ENCODE peak calls at places on chromosomes 1 and 21, in nine cellular contexts. One of them, this sample, is unnamed.

GRCh38 chr1:31646259-31646960 is 1.7 kb upstream of the PEF1 start:
- DNase-seq in adrenal gland: no peak
- DNase-seq in upper lobe of right lung: no peak
- DNase-seq in stomach: no peak
- DNase-seq in cardiac muscle cell: no peak
- DNase-seq in testis: no peak
- DNase-seq in body of pancreas: no peak
- DNase-seq in prostate gland: no peak
- DNase-seq in tibial nerve: no peak
- DNase-seq in this sample: no peak

GRCh38 chr1:181356505-181357340 is 126.6 kb upstream of the CACNA1E start:
- DNase-seq in upper lobe of right lung: no peak
- DNase-seq in adrenal gland: no peak
- DNase-seq in testis: peak; percentile 27
- DNase-seq in stomach: no peak
- DNase-seq in tibial nerve: no peak
- DNase-seq in body of pancreas: no peak
- DNase-seq in prostate gland: no peak
- DNase-seq in cardiac muscle cell: no peak
- DNase-seq in this sample: no peak

GRCh38 chr1:61337037-61337436 is 254.7 kb downstream of the NFIA start:
- DNase-seq in upper lobe of right lung: no peak
- DNase-seq in stomach: no peak
- DNase-seq in prostate gland: no peak
- DNase-seq in tibial nerve: no peak
- DNase-seq in adrenal gland: no peak
- DNase-seq in cardiac muscle cell: peak; percentile 16
- DNase-seq in body of pancreas: no peak
- DNase-seq in testis: no peak
- DNase-seq in this sample: no peak

GRCh38 chr21:38850277-38850951 is 44.7 kb downstream of the ETS2 start:
- DNase-seq in tibial nerve: no peak
- DNase-seq in adrenal gland: no peak
- DNase-seq in upper lobe of right lung: no peak
- DNase-seq in stomach: no peak
- DNase-seq in testis: no peak
- DNase-seq in body of pancreas: no peak
- DNase-seq in cardiac muscle cell: no peak
- DNase-seq in prostate gland: no peak
- DNase-seq in this sample: no peak

GRCh38 chr1:1554926-1555915 is 14.8 kb upstream of the TMEM240 start:
- DNase-seq in tibial nerve: no peak
- DNase-seq in stomach: no peak
- DNase-seq in body of pancreas: no peak
- DNase-seq in testis: no peak
- DNase-seq in upper lobe of right lung: no peak
- DNase-seq in cardiac muscle cell: peak; percentile 77
- DNase-seq in adrenal gland: peak; percentile 89
- DNase-seq in prostate gland: no peak
- DNase-seq in this sample: no peak

GRCh38 chr1:18580087-18580486 is 50.6 kb upstream of the PAX7 start:
- DNase-seq in prostate gland: no peak
- DNase-seq in body of pancreas: no peak
- DNase-seq in testis: no peak
- DNase-seq in adrenal gland: no peak
- DNase-seq in tibial nerve: no peak
- DNase-seq in cardiac muscle cell: no peak
- DNase-seq in upper lobe of right lung: no peak
- DNase-seq in stomach: no peak
- DNase-seq in this sample: no peak

GRCh38 chr21:39564200-39564599 is 48.5 kb upstream of the B3GALT5 start:
- DNase-seq in testis: no peak
- DNase-seq in upper lobe of right lung: no peak
- DNase-seq in cardiac muscle cell: no peak
- DNase-seq in tibial nerve: no peak
- DNase-seq in stomach: peak; percentile 72
- DNase-seq in prostate gland: no peak
- DNase-seq in adrenal gland: peak; percentile 51
- DNase-seq in body of pancreas: peak; percentile 75
- DNase-seq in this sample: no peak

GRCh38 chr1:21921100-21921875 is 15.8 kb downstream of the HSPG2 start:
- DNase-seq in testis: no peak
- DNase-seq in body of pancreas: no peak
- DNase-seq in stomach: peak; percentile 49
- DNase-seq in tibial nerve: no peak
- DNase-seq in upper lobe of right lung: no peak
- DNase-seq in adrenal gland: peak; percentile 79
- DNase-seq in prostate gland: no peak
- DNase-seq in cardiac muscle cell: no peak
- DNase-seq in this sample: no peak

GRCh38 chr1:44076093-44076492 is 42.5 kb upstream of the KLF17 start:
- DNase-seq in prostate gland: no peak
- DNase-seq in stomach: no peak
- DNase-seq in testis: no peak
- DNase-seq in adrenal gland: no peak
- DNase-seq in cardiac muscle cell: peak; percentile 73
- DNase-seq in body of pancreas: no peak
- DNase-seq in tibial nerve: no peak
- DNase-seq in upper lobe of right lung: no peak
- DNase-seq in this sample: no peak

GRCh38 chr1:1353389-1354151 is 4.4 kb upstream of the DVL1 start:
- DNase-seq in tibial nerve: no peak
- DNase-seq in body of pancreas: no peak
- DNase-seq in upper lobe of right lung: no peak
- DNase-seq in adrenal gland: no peak
- DNase-seq in prostate gland: no peak
- DNase-seq in cardiac muscle cell: no peak
- DNase-seq in testis: no peak
- DNase-seq in stomach: no peak
- DNase-seq in this sample: no peak

GRCh38 chr1:11180342-11180744 is 8.8 kb upstream of the ANGPTL7 start:
- DNase-seq in stomach: no peak
- DNase-seq in tibial nerve: no peak
- DNase-seq in prostate gland: no peak
- DNase-seq in cardiac muscle cell: peak; percentile 53
- DNase-seq in testis: no peak
- DNase-seq in body of pancreas: no peak
- DNase-seq in adrenal gland: no peak
- DNase-seq in upper lobe of right lung: no peak
- DNase-seq in this sample: no peak

DNA sequence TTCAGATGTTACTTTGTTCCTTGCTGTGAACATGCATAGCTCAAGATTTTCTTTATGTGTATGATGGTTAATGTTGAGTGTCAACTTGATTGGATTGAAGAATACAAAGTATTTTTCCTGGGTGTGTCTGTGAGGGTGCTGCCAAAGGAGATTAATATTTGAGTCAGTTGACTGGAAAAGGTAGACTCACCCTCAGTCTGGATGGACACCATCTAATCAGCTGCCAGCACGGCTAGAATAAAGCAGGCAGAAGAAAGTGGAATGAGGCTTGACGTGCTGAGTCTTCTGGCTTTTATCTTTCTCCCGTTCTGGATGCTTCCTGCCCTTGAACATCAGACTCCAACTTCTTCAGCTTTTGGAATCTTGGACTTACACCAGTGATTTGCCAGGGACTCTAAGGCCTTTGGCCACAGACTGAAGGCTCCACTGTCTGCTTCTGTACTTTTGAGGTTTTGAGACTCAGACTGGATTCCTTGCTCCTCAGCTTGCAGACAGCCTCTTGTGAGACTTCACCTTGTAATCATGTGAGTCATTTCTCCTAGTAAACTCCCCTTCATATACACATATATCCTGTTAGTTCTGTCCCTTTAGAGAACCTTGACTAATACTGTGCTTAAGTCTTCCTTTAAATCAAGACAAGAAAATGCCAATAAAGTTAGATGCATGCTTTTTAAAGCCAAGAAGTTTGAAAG is 626.6 kb downstream of the KCNT2 start:
- DNase-seq in tibial nerve: no peak
- DNase-seq in body of pancreas: no peak
- DNase-seq in stomach: no peak
- DNase-seq in prostate gland: no peak
- DNase-seq in upper lobe of right lung: no peak
- DNase-seq in adrenal gland: no peak
- DNase-seq in cardiac muscle cell: peak; percentile 5
- DNase-seq in testis: no peak
- DNase-seq in this sample: no peak
- H3K4me1 ChIP-seq in tibial nerve: no peaks in the 10 kb centered on the region
- H3K4me1 ChIP-seq in body of pancreas: no peaks in the 10 kb centered on the region
- H3K4me1 ChIP-seq in stomach: no peaks in the 10 kb centered on the region
- H3K4me1 ChIP-seq in prostate gland: no peaks in the 10 kb centered on the region
- H3K4me1 ChIP-seq in upper lobe of right lung: no peaks in the 10 kb centered on the region
- H3K4me1 ChIP-seq in adrenal gland: no peaks in the 10 kb centered on the region
- H3K4me1 ChIP-seq in cardiac muscle cell: no peaks in the 10 kb centered on the region
- H3K4me1 ChIP-seq in testis: no peaks in the 10 kb centered on the region
- H3K4me1 ChIP-seq in this sample: no peaks in the 10 kb centered on the region

DNA sequence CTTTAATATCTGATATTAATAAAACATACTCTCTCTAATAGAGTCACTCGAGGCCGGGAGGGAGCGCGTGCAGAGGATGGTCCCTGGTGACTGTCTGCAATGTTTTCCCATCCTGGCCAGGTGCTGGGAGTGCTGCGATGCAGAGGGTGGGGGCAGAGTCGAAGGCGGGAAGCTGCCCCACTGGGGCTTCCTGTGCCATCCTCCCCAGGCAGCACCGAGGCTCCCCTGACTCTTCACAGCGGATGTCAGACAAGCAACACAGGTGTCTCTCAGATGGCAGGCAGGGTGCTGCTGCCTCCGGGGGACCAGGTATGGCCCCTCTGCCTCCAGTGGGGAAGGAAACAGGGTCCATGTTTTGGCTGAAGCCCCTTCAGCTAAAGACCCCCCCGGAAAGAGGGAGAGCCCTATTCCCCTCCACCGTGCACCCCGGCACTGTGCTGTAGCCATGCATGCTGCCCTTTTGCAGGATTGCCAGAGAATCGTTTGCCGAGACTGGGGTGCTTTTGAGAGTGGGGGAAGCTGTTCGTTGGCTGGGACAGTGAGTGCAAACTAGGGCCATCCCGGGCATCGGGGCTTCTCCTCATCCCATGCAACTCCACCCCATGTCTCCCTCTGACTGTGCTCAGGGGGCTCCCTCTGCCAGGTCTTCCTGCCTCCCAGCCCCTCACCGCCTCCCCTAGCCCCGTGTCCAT is 32.1 kb upstream of the TTC34 start:
- DNase-seq in tibial nerve: no peak
- DNase-seq in body of pancreas: no peak
- DNase-seq in testis: no peak
- DNase-seq in cardiac muscle cell: no peak
- DNase-seq in adrenal gland: no peak
- DNase-seq in upper lobe of right lung: no peak
- DNase-seq in prostate gland: no peak
- DNase-seq in stomach: no peak
- DNase-seq in this sample: no peak
- H3K9me3 ChIP-seq in tibial nerve: no peaks in the 10 kb centered on the region
- H3K9me3 ChIP-seq in body of pancreas: no peaks in the 10 kb centered on the region
- H3K9me3 ChIP-seq in testis: no peaks in the 10 kb centered on the region
- H3K9me3 ChIP-seq in cardiac muscle cell: no peaks in the 10 kb centered on the region
- H3K9me3 ChIP-seq in adrenal gland: no peaks in the 10 kb centered on the region
- H3K9me3 ChIP-seq in upper lobe of right lung: no peaks in the 10 kb centered on the region
- H3K9me3 ChIP-seq in prostate gland: no peaks in the 10 kb centered on the region
- H3K9me3 ChIP-seq in stomach: no peaks in the 10 kb centered on the region
- H3K9me3 ChIP-seq in this sample: no peaks in the 10 kb centered on the region

GRCh38 chr21:28521932-28522826 is 470.5 kb downstream of the LTN1 start:
- DNase-seq in prostate gland: no peak
- DNase-seq in cardiac muscle cell: peak; percentile 60
- DNase-seq in testis: peak; percentile 14
- DNase-seq in body of pancreas: no peak
- DNase-seq in adrenal gland: no peak
- DNase-seq in tibial nerve: no peak
- DNase-seq in upper lobe of right lung: no peak
- DNase-seq in stomach: no peak
- DNase-seq in this sample: no peak
- H3K4me3 ChIP-seq in prostate gland: no peak overlapping the region
- H3K4me3 ChIP-seq in cardiac muscle cell: no peak overlapping the region
- H3K4me3 ChIP-seq in testis: no peak overlapping the region
- H3K4me3 ChIP-seq in body of pancreas: no peak overlapping the region
- H3K4me3 ChIP-seq in adrenal gland: no peak overlapping the region
- H3K4me3 ChIP-seq in tibial nerve: no peak overlapping the region
- H3K4me3 ChIP-seq in upper lobe of right lung: no peak overlapping the region
- H3K4me3 ChIP-seq in stomach: no peak overlapping the region
- H3K4me3 ChIP-seq in this sample: no peak overlapping the region

GRCh38 chr1:63774617-63775417 is 1.0 kb downstream of the ROR1 start:
- DNase-seq in upper lobe of right lung: peak; percentile 79
- DNase-seq in body of pancreas: peak; percentile 45
- DNase-seq in testis: peak; percentile 59
- DNase-seq in prostate gland: no peak
- DNase-seq in tibial nerve: peak; percentile 30
- DNase-seq in cardiac muscle cell: peak; percentile 51
- DNase-seq in stomach: peak; percentile 46
- DNase-seq in adrenal gland: no peak
- DNase-seq in this sample: peak; percentile 53
- H3K4me1 ChIP-seq in upper lobe of right lung: peaks cover 4% of the 10 kb centered on the region
- H3K4me1 ChIP-seq in body of pancreas: peaks cover 44% of the 10 kb centered on the region
- H3K4me1 ChIP-seq in testis: peaks cover 6% of the 10 kb centered on the region
- H3K4me1 ChIP-seq in prostate gland: no peaks in the 10 kb centered on the region
- H3K4me1 ChIP-seq in tibial nerve: peaks cover 37% of the 10 kb centered on the region
- H3K4me1 ChIP-seq in cardiac muscle cell: peaks cover 35% of the 10 kb centered on the region
- H3K4me1 ChIP-seq in stomach: peaks cover 31% of the 10 kb centered on the region
- H3K4me1 ChIP-seq in adrenal gland: no peaks in the 10 kb centered on the region
- H3K4me1 ChIP-seq in this sample: peaks cover 6% of the 10 kb centered on the region

GRCh38 chr1:247862756-247863155 is 5.8 kb downstream of the TRIM58 start:
- DNase-seq in stomach: no peak
- DNase-seq in cardiac muscle cell: no peak
- DNase-seq in upper lobe of right lung: no peak
- DNase-seq in body of pancreas: no peak
- DNase-seq in prostate gland: no peak
- DNase-seq in tibial nerve: no peak
- DNase-seq in adrenal gland: no peak
- DNase-seq in testis: no peak
- DNase-seq in this sample: no peak

GRCh38 chr1:247854899-247855545 is 2.0 kb upstream of the TRIM58 start:
- DNase-seq in adrenal gland: no peak
- DNase-seq in body of pancreas: no peak
- DNase-seq in testis: no peak
- DNase-seq in prostate gland: no peak
- DNase-seq in stomach: no peak
- DNase-seq in tibial nerve: no peak
- DNase-seq in cardiac muscle cell: no peak
- DNase-seq in upper lobe of right lung: no peak
- DNase-seq in this sample: no peak

GRCh38 chr1:247857069-247857985 is at the start of gene TRIM58:
- DNase-seq in adrenal gland: no peak
- DNase-seq in upper lobe of right lung: peak; percentile 66
- DNase-seq in body of pancreas: no peak
- DNase-seq in stomach: peak; percentile 69
- DNase-seq in tibial nerve: no peak
- DNase-seq in testis: peak; percentile 63
- DNase-seq in cardiac muscle cell: no peak
- DNase-seq in prostate gland: no peak
- DNase-seq in this sample: no peak

GRCh38 chr1:247855911-247856310 is 1.1 kb upstream of the TRIM58 start:
- DNase-seq in testis: no peak
- DNase-seq in body of pancreas: no peak
- DNase-seq in adrenal gland: no peak
- DNase-seq in prostate gland: no peak
- DNase-seq in cardiac muscle cell: no peak
- DNase-seq in tibial nerve: no peak
- DNase-seq in stomach: no peak
- DNase-seq in upper lobe of right lung: no peak
- DNase-seq in this sample: no peak

DNA sequence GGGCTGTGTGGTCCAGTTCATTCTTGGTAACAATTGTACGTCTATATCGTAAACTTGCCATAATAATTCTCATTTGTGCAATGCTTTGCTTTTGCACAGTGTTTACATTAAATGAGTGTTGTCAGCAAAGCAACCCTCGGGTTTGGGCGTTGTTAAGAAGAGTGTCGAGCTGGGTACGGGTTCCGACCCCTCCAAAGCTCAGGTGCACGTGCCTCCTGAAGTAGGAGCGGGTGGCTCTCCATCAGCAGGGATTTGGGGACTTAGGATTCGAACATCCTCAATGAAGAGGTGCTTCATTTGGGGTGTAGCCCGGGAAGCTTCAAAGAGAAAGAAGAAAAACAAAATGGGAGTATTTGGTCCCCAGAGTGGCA is 984 bp downstream of the TRIM58 start:
- DNase-seq in cardiac muscle cell: no peak
- DNase-seq in adrenal gland: no peak
- DNase-seq in body of pancreas: no peak
- DNase-seq in stomach: no peak
- DNase-seq in prostate gland: no peak
- DNase-seq in testis: peak; percentile 20
- DNase-seq in tibial nerve: no peak
- DNase-seq in upper lobe of right lung: no peak
- DNase-seq in this sample: no peak
- H3K9me3 ChIP-seq in cardiac muscle cell: no peaks in the 10 kb centered on the region
- H3K9me3 ChIP-seq in adrenal gland: no peaks in the 10 kb centered on the region
- H3K9me3 ChIP-seq in body of pancreas: no peaks in the 10 kb centered on the region
- H3K9me3 ChIP-seq in stomach: no peaks in the 10 kb centered on the region
- H3K9me3 ChIP-seq in prostate gland: no peaks in the 10 kb centered on the region
- H3K9me3 ChIP-seq in testis: no peaks in the 10 kb centered on the region
- H3K9me3 ChIP-seq in tibial nerve: no peaks in the 10 kb centered on the region
- H3K9me3 ChIP-seq in upper lobe of right lung: no peaks in the 10 kb centered on the region
- H3K9me3 ChIP-seq in this sample: peaks cover 2% of the 10 kb centered on the region